ENCODE peak calls at places on chromosomes 16 and 17, in eight cellular contexts. C, E, I, A, H, V, J and W are unnamed samples.

GRCh38 chr17:68035131-68035522 is 408 bp upstream of the KPNA2 start:
- DNase-seq in H (peak; percentile 90), I (peak; percentile 96), C (no peak), A (peak; percentile 88), V (peak; percentile 98), E (no peak), J (peak; percentile 98), W (peak; percentile 73)

GRCh38 chr17:6701719-6702118 is 11.4 kb downstream of the SLC13A5 start:
- DNase-seq in H (peak; percentile 62), A (peak; percentile 82), C (peak; percentile 17), E (peak; percentile 50), V (peak; percentile 86), J (peak; percentile 65), I (peak; percentile 43), W (peak; percentile 34)

GRCh38 chr16:67641779-67642708 is 2.9 kb upstream of the CARMIL2 start:
- DNase-seq in V (no peak), C (peak; percentile 80), H (no peak), J (no peak), I (peak; percentile 89), A (no peak), E (no peak), W (no peak)

GRCh38 chr17:33520404-33521032 is 227.4 kb upstream of the ASIC2 start:
- DNase-seq in H (peak; percentile 88), C (peak; percentile 15), E (peak; percentile 46), A (peak; percentile 86), V (peak; percentile 74), J (peak; percentile 60), I (no peak), W (peak; percentile 70)

GRCh38 chr17:57284583-57284982 is 28.3 kb downstream of the MSI2 start:
- DNase-seq in J (no peak), A (no peak), I (no peak), E (no peak), V (no peak), H (no peak), C (no peak), W (no peak)

GRCh38 chr16:24853830-24854229 is 8.1 kb downstream of the SLC5A11 start:
- DNase-seq in E (peak; percentile 86), C (peak; percentile 72), I (peak; percentile 70), J (peak; percentile 54), V (no peak), A (no peak), H (no peak), W (no peak)

GRCh38 chr16:471353-472198 is 46.1 kb downstream of the RAB11FIP3 start:
- DNase-seq in E (no peak), J (peak; percentile 85), A (no peak), H (peak; percentile 70), I (peak; percentile 72), C (peak; percentile 11), V (peak; percentile 69), W (no peak)

GRCh38 chr17:77218902-77219301 is 78.1 kb downstream of the SEC14L1 start:
- DNase-seq in A (no peak), E (no peak), J (no peak), I (no peak), V (no peak), C (no peak), H (no peak), W (no peak)

GRCh38 chr16:25679468-25680010 is 12.2 kb upstream of the HS3ST4 start:
- DNase-seq in E (no peak), I (no peak), J (peak; percentile 41), C (no peak), A (no peak), V (no peak), H (no peak), W (no peak)

GRCh38 chr17:19551708-19552148 is 18.1 kb downstream of the SLC47A1 start:
- DNase-seq in E (no peak), V (no peak), I (no peak), A (no peak), C (no peak), H (no peak), J (no peak), W (no peak)
- TF ChIP-seq CTCF in E (no peak), V (no peak), I (no peak), A (no peak), C (no peak), H (no peak), J (no peak), W (no peak)

DNA sequence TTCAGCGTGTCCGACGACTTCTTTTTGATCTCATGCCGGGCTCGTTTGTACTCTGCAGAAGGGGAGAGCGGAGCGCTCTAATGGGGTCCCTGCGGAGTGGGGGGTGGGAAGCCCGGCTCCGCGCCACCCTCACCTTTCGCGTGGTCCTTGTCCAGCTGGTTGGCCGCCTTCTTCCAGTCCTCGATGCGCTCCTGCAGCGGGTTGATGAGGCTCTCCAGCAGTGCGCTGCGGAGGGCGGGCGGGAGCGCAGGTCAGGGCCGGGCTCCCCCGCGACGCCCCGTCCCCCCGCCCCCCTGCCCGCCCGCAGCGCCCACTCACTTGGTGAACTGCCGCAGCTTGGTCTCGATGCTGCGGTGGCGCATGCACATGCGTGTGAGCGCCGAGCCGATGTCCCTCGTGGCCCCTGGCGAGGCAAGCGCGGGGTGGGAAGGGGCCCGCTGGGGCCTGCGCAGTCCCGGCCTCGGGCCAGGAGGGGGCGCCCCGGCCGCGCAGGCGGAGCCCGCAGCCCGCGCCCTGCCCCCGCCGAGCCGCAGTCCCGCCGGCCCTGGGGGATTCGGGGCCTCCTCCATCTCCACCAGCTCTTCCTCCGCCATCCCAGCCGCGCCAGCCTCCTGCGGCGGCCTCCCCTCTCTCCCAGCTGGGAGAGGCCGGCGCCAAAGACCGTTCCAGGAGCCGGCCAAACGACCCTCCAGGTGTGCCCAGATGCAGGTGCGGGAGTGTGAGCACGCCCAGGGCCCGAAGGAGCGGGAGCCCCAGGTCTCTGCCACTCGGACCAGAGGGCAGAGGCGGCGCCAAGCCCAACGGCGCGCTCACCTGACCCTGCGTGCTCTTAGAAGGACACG is 6.0 kb downstream of the MTSS2 start:
- DNase-seq in H (peak; percentile 73), V (peak; percentile 80), J (peak; percentile 76), A (peak; percentile 64), I (no peak), C (no peak), E (no peak), W (no peak)
- TF ChIP-seq CTCF in H (peak; percentile 15), V (peak; percentile 65), J (peak; percentile 47), A (peak; percentile 81), I (no peak), C (peak; percentile 15), E (peak; percentile 80), W (peak; percentile 58)

GRCh38 chr17:75181608-75182318 is 996 bp downstream of the SUMO2 start:
- DNase-seq in A (no peak), H (no peak), I (no peak), V (peak; percentile 50), E (no peak), C (no peak), J (peak; percentile 37), W (no peak)

GRCh38 chr17:75182569-75183436 is at the start of gene SUMO2:
- DNase-seq in A (peak; percentile 98), E (peak; percentile 98), J (peak; percentile 97), C (peak; percentile 98), V (peak; percentile 99), I (peak; percentile 97), H (peak; percentile 96), W (peak; percentile 91)

GRCh38 chr17:75181110-75181509 is 1.6 kb downstream of the SUMO2 start:
- DNase-seq in A (no peak), I (no peak), E (no peak), H (no peak), C (no peak), J (no peak), V (no peak), W (no peak)

GRCh38 chr17:75183999-75184884 is 1.5 kb upstream of the SUMO2 start:
- DNase-seq in E (no peak), A (no peak), C (no peak), I (peak; percentile 25), V (no peak), J (no peak), H (no peak), W (no peak)

GRCh38 chr17:75182319-75182568 is 515 bp downstream of the SUMO2 start:
- DNase-seq in C (no peak), H (no peak), J (no peak), V (no peak), E (no peak), I (no peak), A (no peak), W (peak; percentile 16)
- TF ChIP-seq CTCF in C (no peak), H (no peak), J (no peak), V (peak; percentile 40), E (no peak), I (no peak), A (no peak), W (peak; percentile 29)

GRCh38 chr16:76634847-76635697 is 357.9 kb downstream of the CNTNAP4 start:
- DNase-seq in I (no peak), H (no peak), J (no peak), E (no peak), A (peak; percentile 6), V (no peak), C (peak; percentile 6), W (no peak)

GRCh38 chr16:76639685-76640289 is 362.6 kb downstream of the CNTNAP4 start:
- DNase-seq in H (peak; percentile 28), E (peak; percentile 35), I (no peak), V (peak; percentile 58), J (peak; percentile 42), C (peak; percentile 34), A (no peak), W (no peak)
- TF ChIP-seq CTCF in H (peak; percentile 32), E (peak; percentile 36), I (no peak), V (peak; percentile 56), J (peak; percentile 53), C (no peak), A (no peak), W (peak; percentile 39)

GRCh38 chr16:89945654-89946053 is 2.9 kb upstream of the DEF8 start:
- DNase-seq in C (no peak), A (no peak), J (no peak), V (no peak), H (no peak), I (no peak), E (no peak), W (no peak)
- TF ChIP-seq CTCF in C (no peak), A (no peak), J (no peak), V (no peak), H (no peak), I (no peak), E (no peak), W (peak; percentile 18)

GRCh38 chr17:45812102-45812501 is 28.0 kb downstream of the CRHR1 start:
- DNase-seq in V (peak; percentile 51), I (no peak), H (no peak), J (peak; percentile 25), C (peak; percentile 5), A (no peak), E (peak; percentile 64), W (no peak)
- TF ChIP-seq CTCF in V (peak; percentile 47), I (no peak), H (peak; percentile 21), J (peak; percentile 26), C (peak; percentile 28), A (no peak), E (peak; percentile 12), W (no peak)

GRCh38 chr17:4733073-4733531 is 1.9 kb downstream of the MED11 start:
- DNase-seq in H (no peak), C (no peak), V (no peak), I (no peak), A (no peak), E (no peak), J (no peak), W (no peak)
- TF ChIP-seq CTCF in H (no peak), C (peak; percentile 22), V (peak; percentile 11), I (no peak), A (peak; percentile 9), E (no peak), J (peak; percentile 20), W (peak; percentile 7)